ENCODE peak calls at places on chromosomes 16 and 17, in nine cellular contexts. F is stimulated activated CD4-positive, alpha-beta T cell treated with anti-CD3 and anti-CD28 coated beads, TNF-alpha, amount 100 ng/mL, for 1 hour; J is T-helper 9 cell; L is NCI-H460; A is heart right ventricle; N is type B pancreatic cell; Q is effector CD4-positive, alpha-beta T cell; R is cardiac muscle cell; X is KBM-7. S is an unnamed sample.

GRCh38 chr16:88478115-88478514 is 25.0 kb downstream of the ZFPM1 start:
- DNase-seq in F (no peak), J (peak; percentile 29), L (no peak), A (no peak), N (no peak), Q (peak; percentile 37), R (no peak), X (no peak), S (no peak)

GRCh38 chr16:50068550-50068949 is 2.8 kb downstream of the HEATR3 start:
- DNase-seq in F (no peak), J (no peak), L (no peak), A (no peak), N (no peak), Q (no peak), R (peak; percentile 19), X (no peak), S (no peak)

GRCh38 chr16:9503251-9503986 is 412.0 kb downstream of the HAPSTR1 start:
- DNase-seq in F (no peak), J (no peak), L (no peak), A (no peak), N (no peak), Q (no peak), R (no peak), X (no peak), S (no peak)

GRCh38 chr17:8654822-8655221 is 24.3 kb upstream of the MYH10 start:
- DNase-seq in F (no peak), J (no peak), L (no peak), A (no peak), N (no peak), Q (no peak), R (no peak), X (no peak), S (no peak)

GRCh38 chr17:50883850-50884291 is 17.7 kb upstream of the TOB1 start:
- DNase-seq in F (no peak), J (no peak), L (no peak), A (no peak), N (no peak), Q (no peak), R (peak; percentile 8), X (peak; percentile 79), S (no peak)

GRCh38 chr16:4330277-4330882 is 14.5 kb downstream of the GLIS2 start:
- DNase-seq in F (peak; percentile 67), J (peak; percentile 74), L (peak; percentile 60), A (peak; percentile 84), N (no peak), Q (peak; percentile 69), R (peak; percentile 80), X (peak; percentile 62), S (no peak)

GRCh38 chr17:50708050-50709000 is 611 bp upstream of the ANKRD40 start:
- DNase-seq in F (no peak), J (no peak), L (no peak), A (no peak), N (no peak), Q (no peak), R (no peak), X (peak; percentile 64), S (no peak)

GRCh38 chr16:84893467-84893848 is 73.7 kb downstream of the CRISPLD2 start:
- DNase-seq in F (no peak), J (no peak), L (no peak), A (no peak), N (no peak), Q (no peak), R (no peak), X (no peak), S (no peak)

GRCh38 chr17:63140255-63140654 is 174.2 kb downstream of the TANC2 start:
- DNase-seq in F (no peak), J (no peak), L (no peak), A (peak; percentile 16), N (no peak), Q (no peak), R (peak; percentile 39), X (peak; percentile 72), S (no peak)

GRCh38 chr17:3943240-3943891 is 20.9 kb downstream of the ATP2A3 start:
- DNase-seq in F (no peak), J (no peak), L (no peak), A (no peak), N (no peak), Q (no peak), R (no peak), X (no peak), S (no peak)

GRCh38 chr17:82754297-82755208 is 2.7 kb downstream of the TBCD start:
- DNase-seq in F (no peak), J (no peak), L (no peak), A (no peak), N (no peak), Q (no peak), R (no peak), X (no peak), S (no peak)

GRCh38 chr17:81713556-81714411 is 1.7 kb downstream of the SLC25A10 start:
- DNase-seq in F (no peak), J (no peak), L (no peak), A (no peak), N (no peak), Q (no peak), R (no peak), X (no peak), S (no peak)

GRCh38 chr17:50200447-50201225 is 795 bp downstream of the COL1A1 start:
- DNase-seq in F (peak; percentile 68), J (peak; percentile 70), L (peak; percentile 73), A (peak; percentile 88), N (peak; percentile 91), Q (peak; percentile 70), R (peak; percentile 97), X (peak; percentile 90), S (peak; percentile 55)

GRCh38 chr17:49587366-49588073 is 11.8 kb downstream of the NXPH3 start:
- DNase-seq in F (no peak), J (no peak), L (no peak), A (no peak), N (peak; percentile 47), Q (no peak), R (no peak), X (no peak), S (no peak)

GRCh38 chr16:27450836-27451341 is 48.9 kb downstream of the IL21R start:
- DNase-seq in F (no peak), J (no peak), L (no peak), A (no peak), N (no peak), Q (no peak), R (peak; percentile 22), X (no peak), S (no peak)

GRCh38 chr17:58534331-58534730 is 19.9 kb upstream of the MTMR4 start:
- DNase-seq in F (no peak), J (no peak), L (no peak), A (no peak), N (no peak), Q (no peak), R (no peak), X (no peak), S (no peak)

GRCh38 chr16:67158637-67159600 is 790 bp downstream of the TRADD start:
- DNase-seq in F (peak; percentile 57), J (peak; percentile 72), L (no peak), A (no peak), N (no peak), Q (peak; percentile 70), R (peak; percentile 34), X (peak; percentile 51), S (no peak)

GRCh38 chr16:2234813-2235170 is 1.5 kb upstream of the DNASE1L2 start:
- DNase-seq in F (no peak), J (no peak), L (no peak), A (no peak), N (no peak), Q (no peak), R (no peak), X (no peak), S (no peak)

GRCh38 chr17:27558842-27559505 is 72.0 kb upstream of the LGALS9 start:
- DNase-seq in F (no peak), J (no peak), L (no peak), A (no peak), N (no peak), Q (no peak), R (no peak), X (no peak), S (no peak)